ENCODE peak calls at places on chromosomes 7 and 10, in five cellular contexts. O is nephron progenitor cell, P is PC-3, U is ureter, X is fibroblast of lung. D is an unnamed sample.

GRCh38 chr7:27611043-27611442 is 51.6 kb downstream of the HIBADH start:
- DNase-seq in O (no peak), P (peak), U (no peak), X (peak), D (no peak)

GRCh38 chr7:47601119-47601880 is 19.4 kb upstream of the TNS3 start:
- DNase-seq in O (no peak), P (peak), U (no peak), X (peak), D (no peak)

GRCh38 chr7:19754521-19755116 is 18.8 kb downstream of the TMEM196 start:
- DNase-seq in O (no peak), P (peak), U (no peak), X (peak), D (peak)

GRCh38 chr7:47349401-47349800 is 232.5 kb downstream of the TNS3 start:
- DNase-seq in O (no peak), P (no peak), U (peak), X (no peak), D (no peak)

GRCh38 chr10:43083764-43084163 is 6.9 kb downstream of the RET start:
- DNase-seq in O (no peak), P (no peak), U (no peak), X (no peak), D (no peak)

GRCh38 chr10:74008212-74008731 is 10.4 kb downstream of the VCL start:
- DNase-seq in O (no peak), P (peak), U (no peak), X (peak), D (no peak)

GRCh38 chr7:117717341-117717740 is 155.9 kb downstream of the CTTNBP2 start:
- DNase-seq in O (no peak), P (no peak), U (no peak), X (no peak), D (no peak)

GRCh38 chr7:26422761-26423160 is 131.1 kb downstream of the SNX10 start:
- DNase-seq in O (no peak), P (no peak), U (no peak), X (no peak), D (no peak)

GRCh38 chr7:103680161-103681144 is 234.4 kb upstream of the SLC26A5 start:
- DNase-seq in O (no peak), P (no peak), U (no peak), X (peak), D (no peak)

GRCh38 chr10:60524541-60524940 is 134.9 kb upstream of the ANK3 start:
- DNase-seq in O (no peak), P (no peak), U (no peak), X (peak), D (no peak)

GRCh38 chr10:133329401-133330202 is 7.1 kb downstream of the CALY start:
- DNase-seq in O (peak), P (peak), U (peak), X (peak), D (peak)

GRCh38 chr7:47833211-47833610 is 115.1 kb downstream of the PKD1L1 start:
- DNase-seq in O (no peak), P (no peak), U (no peak), X (no peak), D (no peak)

GRCh38 chr7:106792233-106792926 is 72.7 kb upstream of the PIK3CG start:
- DNase-seq in O (no peak), P (no peak), U (no peak), X (no peak), D (no peak)

GRCh38 chr7:44052771-44053365 is 8.4 kb downstream of the DBNL start:
- DNase-seq in O (no peak), P (no peak), U (peak), X (no peak), D (no peak)

GRCh38 chr10:71161429-71161828 is 50.9 kb upstream of the UNC5B start:
- DNase-seq in O (no peak), P (peak), U (peak), X (peak), D (no peak)

GRCh38 chr7:66564045-66564444 is 64.6 kb upstream of the KCTD7 start:
- DNase-seq in O (no peak), P (no peak), U (no peak), X (no peak), D (no peak)

GRCh38 chr7:107185716-107186115 is 16.9 kb downstream of the HBP1 start:
- DNase-seq in O (no peak), P (no peak), U (no peak), X (no peak), D (no peak)

GRCh38 chr7:81499262-81500116 is 270.4 kb downstream of the HGF start:
- DNase-seq in O (peak), P (peak), U (no peak), X (peak), D (peak)

GRCh38 chr10:103600956-103601569 is 107.6 kb downstream of the NEURL1 start:
- DNase-seq in O (no peak), P (no peak), U (no peak), X (no peak), D (no peak)

GRCh38 chr7:74345970-74346369 is 56.8 kb downstream of the CLIP2 start:
- DNase-seq in O (no peak), P (no peak), U (no peak), X (no peak), D (no peak)

GRCh38 chr7:44157116-44158059 is 16.3 kb upstream of the MYL7 start:
- DNase-seq in O (no peak), P (no peak), U (no peak), X (no peak), D (no peak)

GRCh38 chr10:113680172-113681111 is 730 bp downstream of the CASP7 start:
- DNase-seq in O (peak), P (peak), U (peak), X (peak), D (no peak)

GRCh38 chr10:2938869-2939268 is 128.5 kb upstream of the PFKP start:
- DNase-seq in O (no peak), P (peak), U (no peak), X (peak), D (no peak)